ENCODE peak calls at places on chromosome 5, in eight cellular contexts. C is left ventricle myocardium inferior, M is suprapubic skin, R is heart right ventricle, K is right lobe of liver, N is right atrium auricular region, Y is gastrocnemius medialis, X is A549. V is an unnamed sample.

GRCh38 chr5:81172710-81173109 is 60.4 kb upstream of the CKMT2 start:
- DNase-seq in M (no peak), X (no peak), C (no peak), N (no peak), R (no peak), Y (no peak), K (no peak), V (no peak)

GRCh38 chr5:147906326-147907095 is at the start of gene C5orf46:
- DNase-seq in R (no peak), M (no peak), Y (no peak), K (no peak), N (no peak), C (no peak), X (no peak), V (no peak)

GRCh38 chr5:89441965-89442364 is 559.0 kb upstream of the MEF2C start:
- DNase-seq in M (no peak), X (no peak), K (no peak), C (no peak), Y (no peak), R (no peak), N (no peak), V (no peak)

GRCh38 chr5:39209924-39210323 is 9.4 kb downstream of the FYB1 start:
- DNase-seq in X (no peak), N (no peak), K (no peak), M (no peak), R (no peak), Y (no peak), C (no peak), V (no peak)

GRCh38 chr5:68225188-68225910 is 9.8 kb downstream of the PIK3R1 start:
- DNase-seq in K (peak; percentile 77), Y (peak; percentile 75), C (peak; percentile 34), M (peak; percentile 84), N (peak; percentile 89), R (peak; percentile 62), X (peak; percentile 28), V (peak; percentile 57)

GRCh38 chr5:135239461-135240282 is 159.4 kb downstream of the MACROH2A1 start:
- DNase-seq in M (peak; percentile 64), Y (no peak), N (peak; percentile 42), C (no peak), X (no peak), K (no peak), R (no peak), V (peak; percentile 23)

GRCh38 chr5:38738898-38739743 is 106.7 kb upstream of the OSMR start:
- DNase-seq in M (no peak), Y (no peak), N (no peak), R (no peak), C (no peak), X (peak; percentile 36), K (no peak), V (no peak)

GRCh38 chr5:134227259-134227658 is 1.4 kb upstream of the PPP2CA start:
- DNase-seq in M (no peak), X (peak; percentile 64), N (no peak), C (no peak), Y (peak; percentile 37), R (peak; percentile 43), K (no peak), V (peak; percentile 38)

GRCh38 chr5:129460121-129460950 is at the start of gene ADAMTS19:
- DNase-seq in M (no peak), R (no peak), C (peak; percentile 18), K (peak; percentile 52), Y (no peak), N (no peak), X (peak; percentile 14), V (peak; percentile 43)

GRCh38 chr5:53073349-53073748 is 36.2 kb downstream of the MOCS2 start:
- DNase-seq in R (no peak), Y (no peak), C (no peak), M (no peak), X (no peak), N (no peak), K (no peak), V (no peak)

GRCh38 chr5:142686210-142686734 is 382 bp upstream of the FGF1 start:
- DNase-seq in X (peak; percentile 11), C (no peak), N (no peak), M (no peak), K (no peak), R (no peak), Y (no peak), V (no peak)

GRCh38 chr5:157271740-157272271 is 5.9 kb downstream of the CYFIP2 start:
- DNase-seq in M (no peak), C (no peak), R (no peak), K (peak; percentile 64), N (no peak), Y (no peak), X (no peak), V (no peak)

GRCh38 chr5:103532116-103532734 is 30.4 kb downstream of the NUDT12 start:
- DNase-seq in Y (no peak), K (no peak), N (no peak), C (no peak), R (no peak), X (no peak), M (no peak), V (no peak)

GRCh38 chr5:151238303-151238741 is 14.4 kb upstream of the CCDC69 start:
- DNase-seq in K (no peak), C (peak; percentile 71), Y (peak; percentile 90), N (peak; percentile 65), M (no peak), X (no peak), R (peak; percentile 78), V (peak; percentile 70)
- H3K4me3 ChIP-seq in K (no peak overlapping the region), C (peak overlapping the region; percentile 46), Y (peak overlapping the region; percentile 57), N (peak overlapping the region; percentile 15), M (peak overlapping the region; percentile 0), X (no peak overlapping the region), R (peak overlapping the region; percentile 39), V (peak overlapping the region; percentile 14)

DNA sequence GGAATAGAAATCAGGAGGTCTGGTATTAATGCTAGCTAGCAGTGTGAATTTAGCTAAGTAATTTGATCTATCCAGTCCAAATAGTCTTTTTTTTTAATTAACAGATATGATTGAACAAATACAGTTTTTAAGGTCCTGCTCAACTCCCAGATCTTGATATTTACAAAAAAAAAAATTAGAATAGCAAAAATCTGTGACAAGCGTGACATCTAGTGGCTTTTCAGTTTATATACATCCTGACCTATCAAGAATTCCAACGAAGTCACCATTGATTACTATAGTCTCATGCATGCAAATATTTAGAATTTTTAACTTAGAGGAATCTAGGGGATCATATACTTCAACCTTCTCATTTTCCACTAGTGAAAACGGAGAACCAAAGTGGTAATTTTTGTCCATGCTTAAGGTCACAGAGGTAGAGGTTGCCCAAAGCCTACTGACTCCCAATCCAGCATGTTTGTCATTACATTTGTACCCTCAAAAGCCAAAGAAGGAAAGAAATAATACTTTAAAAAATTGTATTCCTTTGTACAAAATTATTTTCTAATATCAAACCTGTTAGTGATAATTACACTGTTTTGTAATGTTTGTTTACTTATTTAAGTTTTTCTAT is 17.6 kb upstream of the TARS1 start:
- DNase-seq in Y (no peak), R (no peak), C (no peak), M (no peak), N (no peak), K (no peak), X (peak; percentile 39), V (no peak)
- H3K4me1 ChIP-seq in Y (no peaks in the 10 kb centered on the region), R (peaks cover 5% of the 10 kb centered on the region), C (peaks cover 9% of the 10 kb centered on the region), M (no peaks in the 10 kb centered on the region), N (no peaks in the 10 kb centered on the region), K (no peaks in the 10 kb centered on the region), X (no peaks in the 10 kb centered on the region), V (no peaks in the 10 kb centered on the region)

GRCh38 chr5:158942217-158942616 is 157.5 kb downstream of the EBF1 start:
- DNase-seq in K (no peak), N (no peak), Y (no peak), R (no peak), X (no peak), C (no peak), M (no peak), V (no peak)

GRCh38 chr5:158943057-158943456 is 156.7 kb downstream of the EBF1 start:
- DNase-seq in Y (no peak), X (peak; percentile 90), K (no peak), M (no peak), C (peak; percentile 44), R (peak; percentile 29), N (no peak), V (peak; percentile 34)

GRCh38 chr5:158947831-158948230 is 151.9 kb downstream of the EBF1 start:
- DNase-seq in X (no peak), N (no peak), K (no peak), R (no peak), Y (no peak), M (no peak), C (no peak), V (no peak)

GRCh38 chr5:158940977-158941376 is 158.7 kb downstream of the EBF1 start:
- DNase-seq in Y (no peak), N (no peak), K (no peak), M (no peak), C (no peak), R (no peak), X (no peak), V (no peak)

GRCh38 chr5:158943569-158943968 is 156.1 kb downstream of the EBF1 start:
- DNase-seq in X (no peak), N (no peak), R (no peak), Y (no peak), K (no peak), C (no peak), M (no peak), V (no peak)
- TF ChIP-seq CTCF in X (no peak), N (no peak), R (no peak), Y (no peak), K (no peak), C (no peak), M (no peak), V (no peak)

GRCh38 chr5:139698461-139699146 is 50.5 kb downstream of the CXXC5 start:
- DNase-seq in K (no peak), N (peak; percentile 87), M (peak; percentile 90), X (no peak), C (peak; percentile 86), R (peak; percentile 91), Y (no peak), V (peak; percentile 88)

GRCh38 chr5:139694556-139695182 is 46.5 kb downstream of the CXXC5 start:
- DNase-seq in N (no peak), Y (no peak), M (no peak), C (no peak), K (no peak), X (no peak), R (no peak), V (no peak)

GRCh38 chr5:139696894-139697658 is 48.9 kb downstream of the CXXC5 start:
- DNase-seq in X (peak; percentile 35), M (no peak), Y (no peak), K (no peak), R (peak; percentile 87), C (peak; percentile 84), N (peak; percentile 80), V (peak; percentile 82)

GRCh38 chr5:139695183-139695573 is 47.0 kb downstream of the CXXC5 start:
- DNase-seq in N (no peak), K (no peak), Y (no peak), X (no peak), M (no peak), C (no peak), R (no peak), V (no peak)

DNA sequence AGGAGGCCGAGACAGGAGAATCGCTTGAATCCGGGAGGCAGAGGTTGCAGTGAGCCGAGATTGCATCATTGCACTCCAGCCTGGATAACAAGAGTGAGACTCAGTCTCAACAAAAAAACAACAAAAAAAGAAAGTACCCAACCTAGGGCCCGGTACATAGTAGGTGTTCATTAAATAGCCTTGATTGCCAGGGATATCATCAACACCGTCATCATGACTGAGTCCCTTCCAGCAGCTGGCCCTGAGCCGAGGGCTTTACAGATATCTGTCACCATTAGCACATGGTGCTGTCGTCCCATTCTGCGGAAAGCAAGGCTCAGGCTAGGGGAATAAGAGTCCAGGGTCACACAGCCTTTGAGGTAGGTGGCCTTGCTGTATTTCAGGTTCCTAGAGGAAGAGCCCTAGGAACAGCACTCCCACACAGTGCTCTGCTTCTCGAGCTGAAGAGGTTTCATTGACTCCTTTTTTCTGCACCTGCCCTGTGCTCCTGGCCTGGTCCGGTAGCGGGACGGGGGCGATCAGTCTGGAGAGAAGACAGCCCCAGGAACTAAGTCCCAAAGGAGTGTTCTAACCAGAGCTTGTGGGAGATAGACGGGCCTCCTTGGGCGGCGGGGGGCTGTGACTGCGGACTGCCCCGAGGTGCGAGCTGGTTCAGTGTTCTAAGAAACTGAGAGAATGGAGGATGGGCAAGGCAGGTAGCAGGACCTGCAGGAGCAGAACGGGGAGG is 48.2 kb downstream of the CXXC5 start:
- DNase-seq in Y (no peak), M (no peak), C (no peak), X (no peak), K (no peak), N (no peak), R (no peak), V (no peak)
- H3K4me3 ChIP-seq in Y (peak overlapping the region; percentile 63), M (peak overlapping the region; percentile 57), C (peak overlapping the region; percentile 68), X (no peak overlapping the region), K (no peak overlapping the region), N (no peak overlapping the region), R (peak overlapping the region; percentile 63), V (peak overlapping the region; percentile 35)